ENCODE peak calls at places on chromosome 13, in four cellular contexts. P, M, L and J are unnamed samples.

GRCh38 chr13:78497702-78498319 is 105.5 kb downstream of the POU4F1 start:
- DNase-seq in L (no peak), M (no peak), P (no peak), J (no peak)

GRCh38 chr13:52884429-52884828 is 36.0 kb upstream of the PCDH8 start:
- DNase-seq in L (no peak), P (no peak), M (no peak), J (no peak)

GRCh38 chr13:33793726-33794125 is 24.2 kb upstream of the RFC3 start:
- DNase-seq in L (no peak), M (no peak), P (no peak), J (no peak)

GRCh38 chr13:20721454-20722357 is 18.2 kb downstream of the IL17D start:
- DNase-seq in P (peak), M (peak), L (no peak), J (no peak)

GRCh38 chr13:98279473-98280175 is 102.6 kb upstream of the RNF113B start:
- DNase-seq in P (peak), L (no peak), M (no peak), J (no peak)

GRCh38 chr13:50141660-50142010 is 126.4 kb downstream of the KCNRG start:
- DNase-seq in M (no peak), L (no peak), P (no peak), J (no peak)

GRCh38 chr13:94389544-94390351 is 89.7 kb downstream of the DCT start:
- DNase-seq in L (no peak), M (no peak), P (no peak), J (no peak)

GRCh38 chr13:108903613-108904012 is 274.2 kb downstream of the MYO16 start:
- DNase-seq in P (no peak), L (no peak), M (no peak), J (no peak)

GRCh38 chr13:37263881-37264280 is 158.4 kb upstream of the CSNK1A1L start:
- DNase-seq in M (no peak), P (no peak), L (no peak), J (no peak)

GRCh38 chr13:101869553-101869952 is 417.1 kb downstream of the ITGBL1 start:
- DNase-seq in P (no peak), M (no peak), L (no peak), J (no peak)

GRCh38 chr13:96199315-96199714 is 109.4 kb downstream of the HS6ST3 start:
- DNase-seq in P (no peak), M (no peak), L (no peak), J (no peak)

GRCh38 chr13:83895994-83896580 is 13.8 kb upstream of the SLITRK1 start:
- DNase-seq in L (no peak), M (no peak), P (no peak), J (no peak)

GRCh38 chr13:112066624-112067004 is 335 bp upstream of the SOX1 start:
- DNase-seq in L (no peak), M (no peak), P (peak), J (no peak)

GRCh38 chr13:83702021-83702420 is 180.3 kb downstream of the SLITRK1 start:
- DNase-seq in P (no peak), M (no peak), L (no peak), J (no peak)

GRCh38 chr13:49357694-49358093 is 86.2 kb downstream of the CAB39L start:
- DNase-seq in M (peak), L (no peak), P (no peak), J (no peak)

GRCh38 chr13:111912991-111913781 is 153.8 kb upstream of the SOX1 start:
- DNase-seq in L (peak), M (no peak), P (no peak), J (no peak)

GRCh38 chr13:111945086-111945485 is 121.9 kb upstream of the SOX1 start:
- DNase-seq in P (no peak), L (no peak), M (no peak), J (no peak)

GRCh38 chr13:20824762-20825161 is 51.0 kb upstream of the EEF1AKMT1 start:
- DNase-seq in P (no peak), M (peak), L (no peak), J (no peak)

GRCh38 chr13:33258437-33259193 is 26.9 kb downstream of the STARD13 start:
- DNase-seq in L (no peak), P (no peak), M (no peak), J (no peak)

GRCh38 chr13:40813662-40814454 is 24.4 kb downstream of the SLC25A15 start:
- DNase-seq in L (no peak), P (no peak), M (peak), J (peak)

GRCh38 chr13:100836696-100837095 is 162.1 kb upstream of the TMTC4 start:
- DNase-seq in M (no peak), P (no peak), L (no peak), J (no peak)

GRCh38 chr13:100333141-100333540 is 244.2 kb downstream of the PCCA start:
- DNase-seq in L (no peak), M (no peak), P (no peak), J (no peak)

GRCh38 chr13:73194310-73194709 is 135.5 kb downstream of the KLF5 start:
- DNase-seq in L (no peak), M (no peak), P (no peak), J (no peak)

GRCh38 chr13:27673911-27674310 is 52.2 kb downstream of the POLR1D start:
- DNase-seq in P (no peak), M (no peak), L (no peak), J (no peak)

GRCh38 chr13:31199849-31200635 is at the start of gene B3GLCT:
- DNase-seq in P (peak), L (peak), M (peak), J (peak)

GRCh38 chr13:25625361-25625760 is 253.6 kb downstream of the ATP8A2 start:
- DNase-seq in P (no peak), L (no peak), M (no peak), J (no peak)

GRCh38 chr13:83819156-83819555 is 63.1 kb downstream of the SLITRK1 start:
- DNase-seq in M (no peak), P (no peak), L (no peak), J (no peak)

GRCh38 chr13:85386424-85386823 is 412.8 kb downstream of the SLITRK6 start:
- DNase-seq in M (no peak), L (no peak), P (no peak), J (no peak)

GRCh38 chr13:25973085-25973484 is 78.7 kb downstream of the SHISA2 start:
- DNase-seq in L (no peak), M (no peak), P (no peak), J (no peak)

GRCh38 chr13:70098669-70099068 is 9.0 kb upstream of the ATXN8OS start:
- DNase-seq in L (no peak), M (no peak), P (no peak), J (peak)

GRCh38 chr13:27927444-27928352 is 7.9 kb downstream of the PDX1 start:
- DNase-seq in M (no peak), L (no peak), P (no peak), J (no peak)

GRCh38 chr13:92103673-92104296 is 705.4 kb downstream of the GPC5 start:
- DNase-seq in M (no peak), L (no peak), P (no peak), J (no peak)

GRCh38 chr13:102400619-102401125 is 1.2 kb downstream of the FGF14 start:
- DNase-seq in P (peak), M (peak), L (no peak), J (no peak)

GRCh38 chr13:103517066-103517767 is 451.0 kb upstream of the SLC10A2 start:
- DNase-seq in P (peak), M (no peak), L (no peak), J (no peak)

GRCh38 chr13:99991806-99992242 is 10.2 kb downstream of the ZIC2 start:
- DNase-seq in M (no peak), P (no peak), L (no peak), J (no peak)